ENCODE peak calls at places on chromosomes 2 and 18, in seven cellular contexts. One of them, this sample, is unnamed.

GRCh38 chr18:9337875-9338274 is 3.3 kb downstream of the TWSG1 start:
- DNase-seq in GM12878: peak; percentile 59
- DNase-seq in K562: no peak
- DNase-seq in SK-N-SH: no peak
- DNase-seq in H1: no peak
- DNase-seq in GM12891: no peak
- DNase-seq in HepG2: no peak
- DNase-seq in this sample: no peak

GRCh38 chr2:66560683-66561082 is 125.8 kb downstream of the MEIS1 start:
- DNase-seq in GM12878: no peak
- DNase-seq in K562: no peak
- DNase-seq in SK-N-SH: no peak
- DNase-seq in H1: no peak
- DNase-seq in GM12891: no peak
- DNase-seq in HepG2: no peak
- DNase-seq in this sample: no peak

GRCh38 chr2:161427413-161428239 is 11.5 kb downstream of the TBR1 start:
- DNase-seq in GM12878: no peak
- DNase-seq in K562: no peak
- DNase-seq in SK-N-SH: no peak
- DNase-seq in H1: peak; percentile 75
- DNase-seq in GM12891: no peak
- DNase-seq in HepG2: no peak
- DNase-seq in this sample: no peak

GRCh38 chr18:10193446-10193845 is 261.0 kb upstream of the APCDD1 start:
- DNase-seq in GM12878: no peak
- DNase-seq in K562: no peak
- DNase-seq in SK-N-SH: no peak
- DNase-seq in H1: no peak
- DNase-seq in GM12891: no peak
- DNase-seq in HepG2: no peak
- DNase-seq in this sample: no peak

GRCh38 chr18:24595556-24595955 is 135.1 kb downstream of the HRH4 start:
- DNase-seq in GM12878: no peak
- DNase-seq in K562: no peak
- DNase-seq in SK-N-SH: no peak
- DNase-seq in H1: no peak
- DNase-seq in GM12891: no peak
- DNase-seq in HepG2: no peak
- DNase-seq in this sample: no peak

GRCh38 chr2:164061129-164061746 is 325.4 kb upstream of the FIGN start:
- DNase-seq in GM12878: peak; percentile 13
- DNase-seq in K562: peak; percentile 15
- DNase-seq in SK-N-SH: peak; percentile 14
- DNase-seq in H1: peak; percentile 85
- DNase-seq in GM12891: peak; percentile 7
- DNase-seq in HepG2: peak; percentile 53
- DNase-seq in this sample: peak; percentile 0

GRCh38 chr2:128270306-128271185 is 48.1 kb downstream of the HS6ST1 start:
- DNase-seq in GM12878: no peak
- DNase-seq in K562: no peak
- DNase-seq in SK-N-SH: peak; percentile 17
- DNase-seq in H1: no peak
- DNase-seq in GM12891: no peak
- DNase-seq in HepG2: peak; percentile 48
- DNase-seq in this sample: no peak

GRCh38 chr18:53603281-53603680 is 621.2 kb downstream of the MBD2 start:
- DNase-seq in GM12878: no peak
- DNase-seq in K562: no peak
- DNase-seq in SK-N-SH: no peak
- DNase-seq in H1: no peak
- DNase-seq in GM12891: no peak
- DNase-seq in HepG2: no peak
- DNase-seq in this sample: no peak

GRCh38 chr2:101296314-101296809 is 12.1 kb downstream of the RNF149 start:
- DNase-seq in GM12878: no peak
- DNase-seq in K562: no peak
- DNase-seq in SK-N-SH: no peak
- DNase-seq in H1: no peak
- DNase-seq in GM12891: no peak
- DNase-seq in HepG2: no peak
- DNase-seq in this sample: no peak

GRCh38 chr18:77127769-77128671 is 4.6 kb downstream of the MBP start:
- DNase-seq in GM12878: peak; percentile 95
- DNase-seq in K562: no peak
- DNase-seq in SK-N-SH: no peak
- DNase-seq in H1: no peak
- DNase-seq in GM12891: no peak
- DNase-seq in HepG2: no peak
- DNase-seq in this sample: no peak

GRCh38 chr2:26186371-26186770 is 13.5 kb downstream of the GAREM2 start:
- DNase-seq in GM12878: no peak
- DNase-seq in K562: no peak
- DNase-seq in SK-N-SH: peak; percentile 29
- DNase-seq in H1: no peak
- DNase-seq in GM12891: no peak
- DNase-seq in HepG2: no peak
- DNase-seq in this sample: no peak

GRCh38 chr2:17591846-17592245 is 51.4 kb downstream of the VSNL1 start:
- DNase-seq in GM12878: no peak
- DNase-seq in K562: no peak
- DNase-seq in SK-N-SH: peak; percentile 28
- DNase-seq in H1: no peak
- DNase-seq in GM12891: no peak
- DNase-seq in HepG2: no peak
- DNase-seq in this sample: no peak

GRCh38 chr2:136901732-136902131 is 136.4 kb downstream of the THSD7B start:
- DNase-seq in GM12878: no peak
- DNase-seq in K562: no peak
- DNase-seq in SK-N-SH: no peak
- DNase-seq in H1: no peak
- DNase-seq in GM12891: no peak
- DNase-seq in HepG2: no peak
- DNase-seq in this sample: no peak

GRCh38 chr2:233856184-233856583 is 1.8 kb upstream of the HJURP start:
- DNase-seq in GM12878: no peak
- DNase-seq in K562: no peak
- DNase-seq in SK-N-SH: no peak
- DNase-seq in H1: no peak
- DNase-seq in GM12891: no peak
- DNase-seq in HepG2: no peak
- DNase-seq in this sample: no peak

GRCh38 chr2:238850096-238850495 is 2.2 kb downstream of the TWIST2 start:
- DNase-seq in GM12878: no peak
- DNase-seq in K562: no peak
- DNase-seq in SK-N-SH: no peak
- DNase-seq in H1: no peak
- DNase-seq in GM12891: no peak
- DNase-seq in HepG2: no peak
- DNase-seq in this sample: no peak

GRCh38 chr2:217804338-217804737 is 198.5 kb downstream of the TNS1 start:
- DNase-seq in GM12878: no peak
- DNase-seq in K562: no peak
- DNase-seq in SK-N-SH: no peak
- DNase-seq in H1: peak; percentile 66
- DNase-seq in GM12891: no peak
- DNase-seq in HepG2: no peak
- DNase-seq in this sample: no peak

GRCh38 chr2:160736629-160737028 is 243.0 kb upstream of the RBMS1 start:
- DNase-seq in GM12878: no peak
- DNase-seq in K562: no peak
- DNase-seq in SK-N-SH: no peak
- DNase-seq in H1: no peak
- DNase-seq in GM12891: no peak
- DNase-seq in HepG2: no peak
- DNase-seq in this sample: no peak

GRCh38 chr2:237433920-237434319 is 20.0 kb upstream of the COL6A3 start:
- DNase-seq in GM12878: no peak
- DNase-seq in K562: no peak
- DNase-seq in SK-N-SH: no peak
- DNase-seq in H1: no peak
- DNase-seq in GM12891: no peak
- DNase-seq in HepG2: no peak
- DNase-seq in this sample: no peak

GRCh38 chr2:129914538-129915302 is 64.7 kb upstream of the RAB6C start:
- DNase-seq in GM12878: no peak
- DNase-seq in K562: no peak
- DNase-seq in SK-N-SH: no peak
- DNase-seq in H1: peak; percentile 13
- DNase-seq in GM12891: no peak
- DNase-seq in HepG2: no peak
- DNase-seq in this sample: no peak

GRCh38 chr2:2810504-2810903 is 479.4 kb upstream of the MYT1L start:
- DNase-seq in GM12878: no peak
- DNase-seq in K562: no peak
- DNase-seq in SK-N-SH: no peak
- DNase-seq in H1: peak; percentile 47
- DNase-seq in GM12891: no peak
- DNase-seq in HepG2: no peak
- DNase-seq in this sample: no peak

GRCh38 chr2:210474776-210475175 is 1.8 kb downstream of the LANCL1 start:
- DNase-seq in GM12878: no peak
- DNase-seq in K562: no peak
- DNase-seq in SK-N-SH: no peak
- DNase-seq in H1: no peak
- DNase-seq in GM12891: no peak
- DNase-seq in HepG2: no peak
- DNase-seq in this sample: no peak
- TF ChIP-seq TAF1 in GM12878: no peak
- TF ChIP-seq TAF1 in K562: no peak
- TF ChIP-seq TAF1 in SK-N-SH: no peak
- TF ChIP-seq TAF1 in H1: no peak
- TF ChIP-seq TAF1 in GM12891: no peak
- TF ChIP-seq TAF1 in HepG2: no peak
- TF ChIP-seq TAF1 in this sample: no peak

GRCh38 chr18:7415081-7415894 is 151.8 kb upstream of the PTPRM start:
- DNase-seq in GM12878: no peak
- DNase-seq in K562: no peak
- DNase-seq in SK-N-SH: no peak
- DNase-seq in H1: no peak
- DNase-seq in GM12891: no peak
- DNase-seq in HepG2: no peak
- DNase-seq in this sample: no peak

GRCh38 chr18:7413906-7414305 is 153.2 kb upstream of the PTPRM start:
- DNase-seq in GM12878: no peak
- DNase-seq in K562: no peak
- DNase-seq in SK-N-SH: no peak
- DNase-seq in H1: no peak
- DNase-seq in GM12891: no peak
- DNase-seq in HepG2: no peak
- DNase-seq in this sample: no peak

GRCh38 chr18:7417742-7418141 is 149.4 kb upstream of the PTPRM start:
- DNase-seq in GM12878: no peak
- DNase-seq in K562: no peak
- DNase-seq in SK-N-SH: no peak
- DNase-seq in H1: no peak
- DNase-seq in GM12891: no peak
- DNase-seq in HepG2: no peak
- DNase-seq in this sample: no peak

DNA sequence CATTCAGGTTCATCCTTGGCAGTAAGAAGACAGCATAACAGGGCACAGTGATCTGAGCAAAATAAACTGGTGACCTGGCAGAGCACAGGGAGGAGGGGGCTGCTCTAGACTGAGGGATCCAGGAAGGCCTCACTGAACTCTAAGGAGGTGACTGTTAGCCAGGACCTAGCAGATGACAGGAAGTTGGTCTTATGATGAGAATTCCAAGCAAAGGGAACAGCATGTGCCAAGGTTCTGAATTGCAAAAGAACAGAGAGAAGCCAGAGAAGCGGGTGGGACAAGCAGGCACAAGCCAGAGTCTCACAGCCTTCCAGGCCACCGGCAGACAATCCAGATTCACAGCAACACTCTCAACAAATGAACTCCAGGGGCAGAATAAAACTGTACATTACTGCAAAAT is 152.7 kb upstream of the PTPRM start:
- DNase-seq in GM12878: no peak
- DNase-seq in K562: no peak
- DNase-seq in SK-N-SH: no peak
- DNase-seq in H1: no peak
- DNase-seq in GM12891: no peak
- DNase-seq in HepG2: no peak
- DNase-seq in this sample: no peak
- TF ChIP-seq POLR2AphosphoS5 in GM12878: no peak
- TF ChIP-seq POLR2AphosphoS5 in K562: no peak
- TF ChIP-seq POLR2AphosphoS5 in SK-N-SH: no peak
- TF ChIP-seq POLR2AphosphoS5 in H1: no peak
- TF ChIP-seq POLR2AphosphoS5 in GM12891: no peak
- TF ChIP-seq POLR2AphosphoS5 in HepG2: no peak
- TF ChIP-seq POLR2AphosphoS5 in this sample: no peak

DNA sequence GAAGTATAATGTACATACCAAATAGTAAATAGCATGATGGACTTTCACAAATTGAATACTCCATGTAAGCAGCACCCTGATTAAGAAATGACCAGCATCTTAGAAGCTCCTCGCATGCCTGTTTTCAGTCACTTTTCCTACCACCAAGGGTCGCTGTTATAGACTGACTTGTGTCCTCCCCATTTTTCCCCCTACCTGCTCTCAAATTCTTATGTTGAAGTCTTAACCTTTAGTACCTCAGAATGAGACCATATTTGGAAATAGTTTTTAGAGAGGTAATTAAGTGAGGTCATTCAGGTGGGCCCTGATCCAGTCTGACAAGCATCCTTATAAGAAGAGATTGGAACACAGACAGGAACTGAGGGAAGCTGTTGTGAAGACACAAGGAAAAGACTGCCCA is 125.9 kb downstream of the LYPD6 start:
- DNase-seq in GM12878: no peak
- DNase-seq in K562: no peak
- DNase-seq in SK-N-SH: no peak
- DNase-seq in H1: no peak
- DNase-seq in GM12891: no peak
- DNase-seq in HepG2: peak; percentile 12
- DNase-seq in this sample: no peak
- TF ChIP-seq TAF1 in GM12878: no peak
- TF ChIP-seq TAF1 in K562: no peak
- TF ChIP-seq TAF1 in SK-N-SH: no peak
- TF ChIP-seq TAF1 in H1: no peak
- TF ChIP-seq TAF1 in GM12891: no peak
- TF ChIP-seq TAF1 in HepG2: no peak
- TF ChIP-seq TAF1 in this sample: no peak

GRCh38 chr2:98167916-98168315 is 80.9 kb downstream of the VWA3B start:
- DNase-seq in GM12878: no peak
- DNase-seq in K562: no peak
- DNase-seq in SK-N-SH: no peak
- DNase-seq in H1: no peak
- DNase-seq in GM12891: no peak
- DNase-seq in HepG2: no peak
- DNase-seq in this sample: no peak

GRCh38 chr2:98172150-98172765 is 85.3 kb downstream of the VWA3B start:
- DNase-seq in GM12878: no peak
- DNase-seq in K562: no peak
- DNase-seq in SK-N-SH: no peak
- DNase-seq in H1: no peak
- DNase-seq in GM12891: no peak
- DNase-seq in HepG2: no peak
- DNase-seq in this sample: no peak

GRCh38 chr2:98175811-98176210 is 88.8 kb downstream of the VWA3B start:
- DNase-seq in GM12878: no peak
- DNase-seq in K562: no peak
- DNase-seq in SK-N-SH: no peak
- DNase-seq in H1: no peak
- DNase-seq in GM12891: no peak
- DNase-seq in HepG2: no peak
- DNase-seq in this sample: no peak

GRCh38 chr2:98170076-98170475 is 83.1 kb downstream of the VWA3B start:
- DNase-seq in GM12878: no peak
- DNase-seq in K562: no peak
- DNase-seq in SK-N-SH: no peak
- DNase-seq in H1: no peak
- DNase-seq in GM12891: no peak
- DNase-seq in HepG2: no peak
- DNase-seq in this sample: no peak

GRCh38 chr2:98172951-98173350 is 86.0 kb downstream of the VWA3B start:
- DNase-seq in GM12878: no peak
- DNase-seq in K562: no peak
- DNase-seq in SK-N-SH: no peak
- DNase-seq in H1: no peak
- DNase-seq in GM12891: no peak
- DNase-seq in HepG2: no peak
- DNase-seq in this sample: no peak
- TF ChIP-seq POLR2AphosphoS5 in GM12878: no peak
- TF ChIP-seq POLR2AphosphoS5 in K562: no peak
- TF ChIP-seq POLR2AphosphoS5 in SK-N-SH: no peak
- TF ChIP-seq POLR2AphosphoS5 in H1: no peak
- TF ChIP-seq POLR2AphosphoS5 in GM12891: no peak
- TF ChIP-seq POLR2AphosphoS5 in HepG2: no peak
- TF ChIP-seq POLR2AphosphoS5 in this sample: no peak

This sample was measured in GM12892.